ENCODE peak calls at places on chromosomes 11 and 22, in seven cellular contexts. P is prostate gland, B is A549, S is vagina, H is adrenal gland, X is IMR-90, I is stomach. Y is an unnamed sample.
A peak's percentile ranks its signal among the peaks of the same experiment; 100 is the strongest.

GRCh38 chr22:24474221-24474620 is 20.9 kb upstream of the UPB1 start:
- DNase-seq in B (no peak), P (no peak), X (peak; percentile 92), S (no peak), H (no peak), I (no peak), Y (no peak)

GRCh38 chr22:27489265-27489675 is 312.3 kb downstream of the MN1 start:
- DNase-seq in X (peak; percentile 52), P (no peak), B (no peak), I (peak; percentile 71), S (no peak), H (no peak), Y (no peak)

GRCh38 chr11:2483426-2483825 is 38.6 kb downstream of the KCNQ1 start:
- DNase-seq in I (peak; percentile 68), S (no peak), B (no peak), P (no peak), H (peak; percentile 91), X (no peak), Y (no peak)

GRCh38 chr22:38735465-38736256 is 20.1 kb downstream of the SUN2 start:
- DNase-seq in S (no peak), X (no peak), I (peak; percentile 76), B (no peak), H (no peak), P (no peak), Y (no peak)

GRCh38 chr22:49347376-49347775 is 480.3 kb downstream of the BRD1 start:
- DNase-seq in S (no peak), H (no peak), P (no peak), B (no peak), X (no peak), I (no peak), Y (no peak)

GRCh38 chr11:69257838-69258658 is 35.9 kb upstream of the MYEOV start:
- DNase-seq in P (no peak), I (no peak), B (no peak), H (no peak), X (no peak), S (no peak), Y (peak; percentile 2)

GRCh38 chr11:23957309-23957708 is 539.5 kb upstream of the LUZP2 start:
- DNase-seq in X (peak; percentile 65), P (no peak), I (no peak), B (no peak), H (no peak), S (no peak), Y (no peak)

GRCh38 chr22:45329536-45329936 is 19.8 kb downstream of the FAM118A start:
- DNase-seq in B (no peak), H (no peak), X (no peak), I (no peak), S (no peak), P (no peak), Y (no peak)

GRCh38 chr11:9363954-9364912 is 20.2 kb upstream of the IPO7 start:
- DNase-seq in H (peak; percentile 98), B (peak; percentile 92), S (peak; percentile 96), I (peak; percentile 96), X (peak; percentile 98), P (peak; percentile 96), Y (peak; percentile 94)

GRCh38 chr11:18313985-18314763 is 7.8 kb downstream of the HPS5 start:
- DNase-seq in S (no peak), H (peak; percentile 46), B (no peak), P (no peak), I (no peak), X (peak; percentile 36), Y (peak; percentile 42)

GRCh38 chr11:78807351-78807750 is 232.7 kb upstream of the NARS2 start:
- DNase-seq in X (no peak), P (no peak), H (no peak), B (no peak), I (no peak), S (no peak), Y (no peak)

GRCh38 chr11:126476256-126476970 is 120.9 kb downstream of the ST3GAL4 start:
- DNase-seq in I (no peak), H (no peak), P (no peak), X (no peak), S (no peak), B (no peak), Y (no peak)

GRCh38 chr11:79086056-79086455 is 354.8 kb downstream of the TENM4 start:
- DNase-seq in H (no peak), P (no peak), B (no peak), I (no peak), X (no peak), S (no peak), Y (no peak)

DNA sequence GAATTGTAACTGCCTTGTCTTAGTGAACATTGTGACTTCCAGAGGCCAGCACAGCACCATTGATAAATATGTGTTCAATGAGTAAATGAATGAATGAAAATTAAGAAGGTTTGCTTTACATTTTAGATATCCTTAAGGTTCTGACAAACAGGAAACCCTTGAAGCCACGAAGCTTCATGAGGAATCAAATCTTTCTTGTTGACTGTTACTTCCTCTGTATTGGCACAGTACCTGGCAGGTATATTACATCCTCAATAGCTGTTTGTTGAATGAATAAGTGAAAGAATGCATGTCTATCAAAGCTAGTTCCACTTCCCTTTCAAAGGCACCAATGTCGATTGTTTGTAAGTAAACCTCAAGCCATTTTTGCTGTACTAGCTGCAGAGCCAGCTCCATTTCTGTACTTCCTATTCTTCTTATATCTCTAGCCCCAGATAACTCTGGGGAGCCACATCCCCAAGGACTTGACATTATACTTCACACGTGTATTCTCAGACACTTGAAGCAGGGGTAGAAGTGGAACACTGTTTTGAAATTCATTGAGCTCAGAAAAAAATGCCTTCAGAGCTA is 140.3 kb upstream of the RAG2 start:
- DNase-seq in S (no peak), X (no peak), B (no peak), P (no peak), H (no peak), I (no peak), Y (no peak)
- TF ChIP-seq POLR2A in S (no peak), X (no peak), B (no peak), P (no peak), H (no peak), I (no peak), Y (no peak)

GRCh38 chr11:75470681-75471080 is 37.7 kb upstream of the KLHL35 start:
- DNase-seq in X (no peak), P (no peak), S (no peak), B (no peak), H (no peak), I (no peak), Y (no peak)
- H3K4me1 ChIP-seq in X (peaks cover 33% of the 10 kb centered on the region), P (no peaks in the 10 kb centered on the region), S (peaks cover 37% of the 10 kb centered on the region), B (peaks cover 7% of the 10 kb centered on the region), H (peaks cover 7% of the 10 kb centered on the region), I (peaks cover 24% of the 10 kb centered on the region), Y (peaks cover 7% of the 10 kb centered on the region)

GRCh38 chr11:65852508-65853248 is 5.3 kb downstream of the CFL1 start:
- DNase-seq in I (no peak), H (peak; percentile 22), B (no peak), S (no peak), X (no peak), P (no peak), Y (peak; percentile 12)

GRCh38 chr11:65851811-65852507 is 6.0 kb downstream of the CFL1 start:
- DNase-seq in B (no peak), I (no peak), X (no peak), H (no peak), S (no peak), P (no peak), Y (no peak)

GRCh38 chr11:65850217-65851082 is 7.5 kb downstream of the CFL1 start:
- DNase-seq in I (no peak), B (no peak), S (no peak), H (no peak), P (no peak), X (no peak), Y (peak; percentile 19)

GRCh38 chr11:65849771-65850216 is 8.2 kb downstream of the CFL1 start:
- DNase-seq in H (no peak), I (no peak), P (no peak), S (no peak), B (no peak), X (no peak), Y (no peak)

GRCh38 chr11:65851083-65851579 is 6.8 kb downstream of the CFL1 start:
- DNase-seq in B (no peak), H (no peak), I (no peak), P (no peak), X (no peak), S (no peak), Y (peak; percentile 30)
- TF ChIP-seq POLR2A in B (no peak), H (no peak), I (no peak), P (no peak), X (peak; percentile 35), S (no peak), Y (no peak)

DNA sequence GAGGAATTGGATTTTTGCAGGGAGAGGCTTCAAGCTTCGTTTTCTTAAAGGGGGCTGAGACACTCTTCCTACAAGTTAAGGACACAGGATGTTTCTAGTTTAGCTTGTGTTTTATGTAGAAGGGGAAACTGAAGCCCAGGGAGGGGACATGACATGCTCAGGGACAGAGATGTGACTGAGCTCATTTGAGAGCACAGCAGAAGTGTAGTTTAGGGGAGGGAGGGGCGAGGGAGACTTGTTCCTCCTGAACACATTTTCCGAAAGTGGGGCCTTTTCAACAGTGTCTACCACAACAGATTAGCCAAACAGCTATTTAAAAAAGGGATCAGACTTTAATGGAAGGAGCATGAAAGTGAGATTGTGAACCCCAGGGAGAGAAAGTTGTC is 148.1 kb downstream of the FBXO7 start:
- DNase-seq in S (no peak), X (no peak), I (no peak), P (no peak), H (no peak), B (no peak), Y (no peak)
- H3K4me1 ChIP-seq in S (peaks cover 87% of the 10 kb centered on the region), X (peaks cover 39% of the 10 kb centered on the region), I (peaks cover 55% of the 10 kb centered on the region), P (no peaks in the 10 kb centered on the region), H (no peaks in the 10 kb centered on the region), B (no peaks in the 10 kb centered on the region), Y (peaks cover 32% of the 10 kb centered on the region)

DNA sequence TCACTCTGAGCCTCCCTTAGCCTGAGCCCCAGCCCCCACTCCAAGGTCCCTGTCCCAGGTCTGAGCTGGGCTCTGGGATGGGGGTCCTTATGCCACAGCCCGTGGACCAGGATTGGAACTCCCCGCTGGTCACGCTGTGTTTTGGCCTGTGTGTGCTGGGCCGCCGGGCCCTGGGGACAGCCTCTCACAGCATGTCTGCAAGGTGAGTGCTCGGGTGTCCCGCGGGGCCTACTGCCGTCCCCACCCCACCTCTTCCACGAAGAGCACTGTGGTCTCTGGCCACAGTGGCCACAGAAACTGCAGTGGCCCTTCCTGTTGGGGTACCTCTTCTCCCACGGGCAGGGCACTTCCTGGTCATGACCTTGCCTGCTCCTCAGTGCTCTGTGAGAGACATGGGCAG is 3.5 kb upstream of the SIPA1 start:
- DNase-seq in X (no peak), S (no peak), I (no peak), P (no peak), H (no peak), B (no peak), Y (no peak)
- TF ChIP-seq POLR2A in X (no peak), S (no peak), I (no peak), P (no peak), H (no peak), B (no peak), Y (no peak)